ENCODE peak calls at places on chromosome 1, in nine cellular contexts. I is tibial artery, H is iPS DF 6.9, Y is small intestine, S is left ventricle myocardium inferior, K is endodermal cell, Z is BE2C, W is heart left ventricle, C is tibial nerve. X is an unnamed sample. For H3K9me3 and H3K27me3, the result is how much of the 10 kb centered on the place peaks cover.

GRCh38 chr1:31785020-31785946 is 21.1 kb upstream of the ADGRB2 start:
- DNase-seq in Y (no peak), K (peak), I (no peak), S (no peak), H (no peak), W (no peak), Z (peak), C (no peak), X (no peak)

GRCh38 chr1:6260433-6260934 is 414 bp downstream of the GPR153 start:
- DNase-seq in H (no peak), I (no peak), W (no peak), Z (no peak), Y (no peak), S (peak), C (no peak), K (peak), X (no peak)

GRCh38 chr1:183956559-183957188 is 80.9 kb downstream of the COLGALT2 start:
- DNase-seq in Z (no peak), Y (peak), W (no peak), C (peak), S (no peak), H (no peak), K (no peak), I (peak), X (no peak)

GRCh38 chr1:91513160-91513559 is 12.5 kb downstream of the CDC7 start:
- DNase-seq in Z (no peak), W (no peak), S (no peak), I (no peak), Y (no peak), C (no peak), H (no peak), K (no peak), X (no peak)

GRCh38 chr1:204479387-204480136 is 15.0 kb downstream of the PIK3C2B start:
- DNase-seq in I (no peak), H (no peak), W (no peak), S (no peak), Z (no peak), Y (peak), C (no peak), K (no peak), X (no peak)

GRCh38 chr1:151509350-151510019 is 1.7 kb upstream of the CGN start:
- DNase-seq in H (no peak), Z (no peak), I (no peak), W (no peak), C (no peak), K (peak), Y (peak), S (no peak), X (peak)

GRCh38 chr1:17520041-17520440 is 19.5 kb upstream of the ARHGEF10L start:
- DNase-seq in I (no peak), C (no peak), K (peak), S (no peak), Y (peak), W (no peak), Z (no peak), H (no peak), X (no peak)

GRCh38 chr1:222242492-222242891 is 305.4 kb downstream of the HHIPL2 start:
- DNase-seq in W (no peak), K (no peak), Z (no peak), H (no peak), S (no peak), I (no peak), Y (no peak), C (no peak), X (no peak)

GRCh38 chr1:50705699-50706098 is 254.4 kb downstream of the FAF1 start:
- DNase-seq in S (no peak), K (no peak), C (no peak), H (no peak), Y (no peak), W (no peak), I (no peak), Z (no peak), X (no peak)

GRCh38 chr1:93448292-93448982 is 519 bp downstream of the FNBP1L start:
- DNase-seq in S (peak), C (no peak), Y (peak), I (no peak), H (no peak), K (peak), Z (peak), W (peak), X (peak)

GRCh38 chr1:147389532-147390184 is 147.2 kb downstream of the CHD1L start:
- DNase-seq in H (peak), K (peak), S (no peak), Y (peak), C (peak), Z (peak), I (no peak), W (no peak), X (no peak)

GRCh38 chr1:22437573-22437972 is 14.1 kb upstream of the ZBTB40 start:
- DNase-seq in W (no peak), H (no peak), S (no peak), C (no peak), Y (no peak), K (no peak), I (no peak), Z (no peak), X (no peak)

GRCh38 chr1:52142220-52143153 is 598 bp downstream of the ZFYVE9 start:
- DNase-seq in H (no peak), Z (peak), I (peak), W (peak), C (peak), S (peak), K (peak), Y (peak), X (peak)

GRCh38 chr1:66374561-66375111 is 159.3 kb upstream of the SGIP1 start:
- DNase-seq in Y (peak), H (no peak), W (no peak), C (no peak), I (no peak), Z (no peak), K (no peak), S (no peak), X (no peak)

GRCh38 chr1:91600431-91601330 is 100.0 kb downstream of the CDC7 start:
- DNase-seq in I (no peak), C (no peak), Y (no peak), H (no peak), S (no peak), K (no peak), W (no peak), Z (no peak), X (no peak)

GRCh38 chr1:219518168-219518905 is 94.6 kb downstream of the ZC3H11B start:
- DNase-seq in W (no peak), C (no peak), Y (no peak), S (no peak), H (no peak), I (no peak), Z (no peak), K (no peak), X (peak)

GRCh38 chr1:217465102-217465501 is 165.8 kb downstream of the GPATCH2 start:
- DNase-seq in Z (no peak), S (no peak), Y (no peak), C (no peak), H (no peak), I (no peak), W (no peak), K (no peak), X (no peak)

GRCh38 chr1:121558514-121558913 is 373.7 kb downstream of the SRGAP2C start:
- DNase-seq in K (no peak), Y (no peak), H (peak), C (no peak), Z (no peak), S (no peak), I (no peak), W (no peak), X (no peak)

GRCh38 chr1:156262461-156263287 is 14.8 kb upstream of the PAQR6 start:
- DNase-seq in S (no peak), W (no peak), Y (no peak), C (no peak), K (no peak), I (no peak), Z (no peak), H (no peak), X (no peak)

GRCh38 chr1:33460947-33461629 is 11.4 kb upstream of the ZSCAN20 start:
- DNase-seq in K (no peak), Z (no peak), H (no peak), I (peak), Y (no peak), C (peak), S (peak), W (no peak), X (no peak)

GRCh38 chr1:31871703-31872102 is 55.9 kb upstream of the SPOCD1 start:
- DNase-seq in C (no peak), H (no peak), S (no peak), Z (no peak), W (no peak), K (no peak), Y (no peak), I (no peak), X (no peak)

GRCh38 chr1:239771550-239771949 is 320.1 kb upstream of the FMN2 start:
- DNase-seq in C (no peak), Y (peak), Z (no peak), I (no peak), K (no peak), W (no peak), H (no peak), S (no peak), X (no peak)

GRCh38 chr1:84379781-84380180 is 18.5 kb upstream of the DNASE2B start:
- DNase-seq in K (no peak), W (no peak), S (no peak), H (no peak), I (no peak), Y (no peak), C (no peak), Z (no peak), X (no peak)

GRCh38 chr1:53678507-53678906 is 60.5 kb downstream of the GLIS1 start:
- DNase-seq in H (no peak), Y (no peak), K (no peak), Z (no peak), C (no peak), W (no peak), S (peak), I (no peak), X (no peak)

GRCh38 chr1:51859737-51860136 is 18.8 kb downstream of the NRDC start:
- DNase-seq in Z (no peak), C (no peak), K (no peak), I (no peak), H (no peak), W (no peak), Y (no peak), S (no peak), X (no peak)

GRCh38 chr1:98035587-98035986 is 114.8 kb upstream of the DPYD start:
- DNase-seq in I (no peak), H (no peak), Z (no peak), K (no peak), S (no peak), Y (no peak), W (no peak), C (no peak), X (no peak)

GRCh38 chr1:198483006-198483405 is 57.5 kb downstream of the ATP6V1G3 start:
- DNase-seq in S (no peak), H (no peak), W (no peak), I (no peak), K (no peak), C (no peak), Z (no peak), Y (peak), X (no peak)

GRCh38 chr1:22064751-22065402 is 12.4 kb downstream of the CDC42 start:
- DNase-seq in Z (no peak), C (no peak), W (no peak), H (no peak), Y (no peak), K (no peak), S (no peak), I (no peak), X (no peak)

GRCh38 chr1:90488451-90488850 is 228.7 kb downstream of the BARHL2 start:
- DNase-seq in C (no peak), H (no peak), S (no peak), W (no peak), Z (no peak), Y (no peak), I (no peak), K (no peak), X (no peak)

GRCh38 chr1:84146375-84147032 is 2.4 kb downstream of the PRKACB start:
- DNase-seq in I (no peak), S (no peak), H (no peak), Y (no peak), C (no peak), W (no peak), K (no peak), Z (no peak), X (no peak)

GRCh38 chr1:47439151-47440051 is 1.6 kb downstream of the FOXD2 start:
- DNase-seq in Z (no peak), K (peak), I (no peak), S (no peak), W (no peak), C (no peak), H (no peak), Y (no peak), X (no peak)

GRCh38 chr1:236020359-236021000 is 44.4 kb downstream of the NID1 start:
- DNase-seq in C (no peak), Y (no peak), Z (no peak), K (no peak), S (no peak), H (no peak), W (no peak), I (peak), X (no peak)

GRCh38 chr1:156471496-156472490 is 28.8 kb downstream of the MEF2D start:
- DNase-seq in I (peak), Z (no peak), W (peak), H (no peak), C (peak), S (peak), Y (peak), K (peak), X (peak)

GRCh38 chr1:198088360-198089071 is 68.3 kb upstream of the NEK7 start:
- DNase-seq in W (no peak), K (peak), Z (no peak), C (no peak), Y (peak), I (no peak), S (no peak), H (no peak), X (peak)

GRCh38 chr1:66271904-66272254 is 262.1 kb upstream of the SGIP1 start:
- DNase-seq in Z (peak), Y (peak), K (peak), C (peak), S (peak), W (peak), H (no peak), I (peak), X (no peak)

GRCh38 chr1:63124666-63125191 is 197.6 kb upstream of the FOXD3 start:
- DNase-seq in K (no peak), Y (no peak), Z (no peak), W (no peak), H (no peak), I (no peak), S (no peak), C (no peak), X (no peak)

GRCh38 chr1:44327679-44328491 is 27.2 kb downstream of the ERI3 start:
- DNase-seq in K (peak), I (peak), H (no peak), Z (peak), Y (peak), C (peak), W (peak), S (peak), X (peak)

GRCh38 chr1:42239555-42239954 is 75.0 kb upstream of the GUCA2A start:
- DNase-seq in Z (no peak), K (no peak), H (no peak), S (no peak), C (no peak), Y (no peak), I (no peak), W (no peak), X (no peak)
- H3K9me3 ChIP-seq in Z (under half), K (half or more), H (under half), S (under half), C (under half), Y (under half), I (under half), W (under half), X (under half)

GRCh38 chr1:143691400-143691891 is 280.3 kb downstream of the FAM72C start:
- DNase-seq in C (no peak), K (no peak), Y (no peak), I (no peak), H (no peak), W (no peak), Z (peak), S (no peak), X (no peak)
- H3K4me3 ChIP-seq in C (no peak), K (no peak), Y (no peak), I (no peak), H (peak), W (no peak), Z (peak), S (no peak), X (no peak)

DNA sequence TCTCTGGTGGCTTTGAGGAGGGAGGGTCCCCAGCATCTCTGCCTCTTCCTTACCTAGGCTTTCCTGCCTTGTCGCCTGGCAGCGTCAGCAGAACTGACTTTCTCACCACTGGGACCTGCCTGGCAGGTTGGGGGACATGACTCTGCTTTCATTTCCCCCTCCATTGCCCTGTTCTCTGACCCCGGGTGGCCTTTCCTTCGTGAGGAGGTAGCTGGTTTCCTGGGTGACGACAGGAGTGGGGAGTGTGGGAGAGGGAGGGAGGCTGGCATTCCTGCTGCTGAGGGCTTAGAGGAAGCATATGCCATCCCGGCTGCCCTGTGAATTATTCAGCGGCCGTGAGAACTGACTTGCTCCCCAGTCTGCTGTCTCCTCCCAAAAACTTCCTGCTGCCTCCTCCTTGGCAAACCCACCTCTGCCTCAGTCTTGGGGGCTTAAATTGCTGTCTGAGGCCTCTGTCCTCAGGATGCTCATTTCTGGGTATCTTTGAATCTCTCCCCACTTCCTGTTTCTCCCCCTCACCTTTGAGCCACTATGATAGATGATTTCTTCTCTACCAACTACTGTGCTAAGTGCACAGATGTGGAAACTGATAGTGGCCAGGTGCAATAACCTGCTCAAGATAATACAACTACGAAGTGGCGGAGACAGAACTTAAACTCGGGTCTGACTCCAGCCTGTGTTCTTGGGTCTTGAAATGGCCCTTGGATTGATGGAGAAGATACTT is 182.0 kb upstream of the CSF3R start:
- DNase-seq in I (no peak), S (no peak), W (no peak), Z (no peak), H (no peak), C (no peak), K (no peak), Y (no peak), X (no peak)
- H3K27me3 ChIP-seq in I (under half), S (half or more), W (under half), Z (under half), H (under half), C (under half), K (half or more), Y (under half), X (under half)

GRCh38 chr1:238221738-238222137 is 331.0 kb upstream of the ZP4 start:
- DNase-seq in K (no peak), W (no peak), C (no peak), S (no peak), H (no peak), I (no peak), Z (no peak), Y (no peak), X (no peak)

GRCh38 chr1:238226805-238227204 is 336.1 kb upstream of the ZP4 start:
- DNase-seq in S (no peak), Z (no peak), W (no peak), Y (no peak), I (no peak), C (no peak), H (no peak), K (no peak), X (no peak)

GRCh38 chr1:238223067-238223640 is 332.4 kb upstream of the ZP4 start:
- DNase-seq in W (no peak), Y (no peak), I (no peak), K (no peak), C (no peak), S (no peak), H (no peak), Z (no peak), X (no peak)
- H3K9me3 ChIP-seq in W (under half), Y (under half), I (under half), K (under half), C (under half), S (under half), H (under half), Z (under half), X (under half)

GRCh38 chr1:39799770-39800470 is 11.3 kb upstream of the BMP8B start:
- DNase-seq in H (no peak), C (peak), K (peak), S (peak), I (peak), Z (peak), Y (peak), W (peak), X (peak)
- H3K4me3 ChIP-seq in H (no peak), C (no peak), K (no peak), S (no peak), I (no peak), Z (peak), Y (no peak), W (peak), X (peak)

GRCh38 chr1:2449636-2450454 is 26.2 kb upstream of the PLCH2 start:
- DNase-seq in H (no peak), S (no peak), I (no peak), K (no peak), C (no peak), Y (no peak), Z (no peak), W (no peak), X (no peak)
- H3K27me3 ChIP-seq in H (under half), S (half or more), I (half or more), K (under half), C (under half), Y (under half), Z (under half), W (half or more), X (under half)

GRCh38 chr1:101364370-101365120 is 127.7 kb downstream of the S1PR1 start:
- DNase-seq in Y (no peak), K (no peak), S (no peak), H (no peak), I (no peak), W (no peak), Z (no peak), C (no peak), X (no peak)
- H3K9me3 ChIP-seq in Y (under half), K (under half), S (under half), H (under half), I (under half), W (under half), Z (under half), C (under half), X (under half)

GRCh38 chr1:38859561-38860463 is at the start of gene RRAGC:
- DNase-seq in S (peak), I (peak), W (peak), K (peak), C (peak), Z (peak), H (peak), Y (peak), X (peak)

GRCh38 chr1:38860464-38860816 is 868 bp upstream of the RRAGC start:
- DNase-seq in H (no peak), Z (no peak), Y (peak), W (no peak), I (no peak), K (no peak), S (no peak), C (no peak), X (no peak)

GRCh38 chr1:38858833-38859560 is 575 bp downstream of the RRAGC start:
- DNase-seq in I (peak), Y (peak), Z (peak), S (peak), K (peak), W (peak), H (no peak), C (peak), X (peak)
- H3K4me3 ChIP-seq in I (peak), Y (peak), Z (peak), S (peak), K (peak), W (peak), H (peak), C (peak), X (peak)

GRCh38 chr1:3401585-3402257 is 52.7 kb upstream of the ARHGEF16 start:
- DNase-seq in Z (no peak), I (no peak), K (no peak), W (no peak), H (no peak), Y (no peak), C (no peak), S (no peak), X (no peak)
- H3K27me3 ChIP-seq in Z (under half), I (under half), K (under half), W (under half), H (under half), Y (under half), C (under half), S (under half), X (under half)

GRCh38 chr1:4485878-4486277 is 168.5 kb upstream of the AJAP1 start:
- DNase-seq in C (no peak), W (no peak), Z (no peak), K (no peak), S (no peak), H (no peak), Y (no peak), I (no peak), X (no peak)
- H3K9me3 ChIP-seq in C (under half), W (under half), Z (under half), K (under half), S (under half), H (under half), Y (under half), I (under half), X (under half)